ENCODE peak calls at places on chromosomes 4 and X, in eight cellular contexts. F is OCI-LY7, Y is SK-N-SH, W is hepatocyte, A is MM.1S, E is PC-9, Q is GM23248, N is HCT116. J is an unnamed sample. For H3K9me2, the result is how much of the 10 kb centered on the place peaks cover.

GRCh38 chrX:51461053-51462050 is 35.0 kb downstream of the NUDT11 start:
- DNase-seq in F (peak), E (no peak), N (peak), Q (peak), A (peak), Y (peak), W (peak), J (peak)

GRCh38 chr4:16199132-16199531 is 27.1 kb downstream of the TAPT1 start:
- DNase-seq in W (peak), Y (peak), E (no peak), F (peak), A (peak), N (no peak), Q (peak), J (peak)

GRCh38 chr4:24219171-24219570 is 329.3 kb upstream of the PPARGC1A start:
- DNase-seq in W (peak), Q (no peak), E (no peak), N (no peak), Y (no peak), A (no peak), F (no peak), J (no peak)

GRCh38 chr4:74632634-74633033 is 161.7 kb downstream of the BTC start:
- DNase-seq in Q (peak), E (peak), F (no peak), W (no peak), A (no peak), Y (no peak), N (peak), J (no peak)

GRCh38 chr4:88062843-88063242 is 55.4 kb downstream of the PKD2 start:
- DNase-seq in E (no peak), N (no peak), Y (no peak), A (no peak), Q (no peak), W (peak), F (no peak), J (no peak)

GRCh38 chrX:128805236-128805635 is 718.1 kb downstream of the SMARCA1 start:
- DNase-seq in Y (no peak), E (no peak), A (no peak), Q (no peak), W (peak), F (no peak), N (no peak), J (no peak)

GRCh38 chr4:94457692-94458106 is 6.0 kb downstream of the PDLIM5 start:
- DNase-seq in N (no peak), E (no peak), W (no peak), Y (peak), Q (no peak), F (no peak), A (no peak), J (peak)

GRCh38 chrX:148592595-148592994 is 92.2 kb downstream of the AFF2 start:
- DNase-seq in Y (no peak), W (no peak), F (no peak), A (no peak), N (no peak), E (no peak), Q (no peak), J (no peak)

GRCh38 chrX:40473460-40474204 is 107.1 kb upstream of the ATP6AP2 start:
- DNase-seq in E (no peak), A (no peak), F (no peak), Y (no peak), Q (no peak), N (no peak), W (no peak), J (no peak)

DNA sequence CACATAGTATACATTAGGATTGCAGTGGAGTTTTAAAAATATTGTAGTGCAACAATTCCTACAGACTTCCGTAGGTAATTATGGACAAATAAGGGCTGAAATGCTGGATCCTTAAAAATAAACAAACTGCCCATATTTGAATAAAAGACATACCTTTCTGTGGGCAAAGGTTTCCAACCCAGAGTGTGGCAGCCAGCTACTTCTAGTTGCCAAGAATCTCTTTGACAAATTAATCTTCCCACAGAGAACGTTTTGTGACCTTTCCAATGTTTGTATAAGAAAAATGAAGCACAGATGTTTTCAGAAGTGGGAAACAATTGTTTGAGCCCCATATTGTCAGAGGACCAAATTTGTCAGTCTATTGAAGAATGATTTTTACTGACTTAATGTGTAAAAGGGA is 21.1 kb downstream of the GRPR start:
- DNase-seq in W (no peak), E (no peak), Q (no peak), N (no peak), Y (no peak), A (no peak), F (no peak), J (no peak)
- H3K9me2 ChIP-seq in W (under half), E (under half), Q (under half), N (under half), Y (under half), A (under half), F (under half), J (under half)

GRCh38 chrX:132114607-132115006 is 13.2 kb downstream of the FRMD7 start:
- DNase-seq in N (no peak), F (no peak), W (peak), E (no peak), Q (no peak), Y (no peak), A (peak), J (no peak)

GRCh38 chrX:132119821-132120220 is 8.0 kb downstream of the FRMD7 start:
- DNase-seq in F (no peak), E (peak), N (no peak), Q (no peak), Y (no peak), A (no peak), W (no peak), J (no peak)

GRCh38 chrX:132120913-132121312 is 6.9 kb downstream of the FRMD7 start:
- DNase-seq in A (no peak), N (no peak), F (no peak), Y (no peak), E (no peak), W (no peak), Q (no peak), J (no peak)

GRCh38 chrX:132118361-132118760 is 9.5 kb downstream of the FRMD7 start:
- DNase-seq in N (peak), E (no peak), Q (no peak), F (no peak), W (no peak), Y (no peak), A (no peak), J (peak)

DNA sequence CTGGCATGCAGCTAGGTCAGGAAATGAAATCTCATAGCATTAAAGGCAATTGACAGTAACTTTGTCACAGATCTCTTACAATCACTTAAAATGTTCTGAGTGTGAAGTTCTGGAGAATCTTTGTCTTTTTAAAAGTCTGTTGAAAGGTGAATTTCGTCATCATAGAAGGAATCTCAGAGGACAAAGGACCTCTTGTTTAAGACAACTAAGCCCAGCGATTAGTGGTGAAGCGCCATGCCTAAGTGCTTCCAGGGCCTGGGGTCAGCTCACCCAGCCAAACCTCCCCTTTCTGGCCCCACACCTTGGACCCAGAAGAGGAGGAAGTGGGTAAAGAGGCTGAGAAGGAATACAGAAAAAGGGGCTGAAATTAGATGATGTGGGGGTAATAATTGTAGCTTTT is 8.5 kb downstream of the FRMD7 start:
- DNase-seq in Y (no peak), A (no peak), N (no peak), Q (no peak), W (no peak), E (peak), F (no peak), J (no peak)
- H3K9me2 ChIP-seq in Y (under half), A (under half), N (under half), Q (under half), W (under half), E (under half), F (under half), J (under half)

DNA sequence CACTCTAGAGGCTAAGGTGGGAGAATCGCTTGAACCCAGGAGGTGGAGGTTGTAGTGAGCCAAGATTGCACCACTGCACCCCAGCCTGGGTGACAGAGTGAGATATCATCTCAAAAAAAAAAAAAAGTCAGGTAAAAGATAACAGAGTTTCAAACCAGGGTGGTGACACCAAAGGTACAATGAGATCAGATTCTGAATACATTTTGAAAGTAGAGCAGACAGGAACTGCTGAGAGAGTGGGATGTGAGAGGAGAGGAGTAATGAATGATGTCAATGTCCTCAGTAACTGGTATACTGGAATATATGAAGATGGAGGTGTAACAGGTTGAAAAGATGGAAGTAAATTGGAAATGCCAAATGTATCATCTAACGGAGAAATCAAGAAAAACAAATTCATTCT is 135.6 kb downstream of the CAMK2D start:
- DNase-seq in E (no peak), Q (no peak), W (no peak), N (no peak), Y (no peak), F (no peak), A (no peak), J (no peak)
- H3K9me2 ChIP-seq in E (under half), Q (under half), W (under half), N (under half), Y (under half), F (under half), A (under half), J (under half)

DNA sequence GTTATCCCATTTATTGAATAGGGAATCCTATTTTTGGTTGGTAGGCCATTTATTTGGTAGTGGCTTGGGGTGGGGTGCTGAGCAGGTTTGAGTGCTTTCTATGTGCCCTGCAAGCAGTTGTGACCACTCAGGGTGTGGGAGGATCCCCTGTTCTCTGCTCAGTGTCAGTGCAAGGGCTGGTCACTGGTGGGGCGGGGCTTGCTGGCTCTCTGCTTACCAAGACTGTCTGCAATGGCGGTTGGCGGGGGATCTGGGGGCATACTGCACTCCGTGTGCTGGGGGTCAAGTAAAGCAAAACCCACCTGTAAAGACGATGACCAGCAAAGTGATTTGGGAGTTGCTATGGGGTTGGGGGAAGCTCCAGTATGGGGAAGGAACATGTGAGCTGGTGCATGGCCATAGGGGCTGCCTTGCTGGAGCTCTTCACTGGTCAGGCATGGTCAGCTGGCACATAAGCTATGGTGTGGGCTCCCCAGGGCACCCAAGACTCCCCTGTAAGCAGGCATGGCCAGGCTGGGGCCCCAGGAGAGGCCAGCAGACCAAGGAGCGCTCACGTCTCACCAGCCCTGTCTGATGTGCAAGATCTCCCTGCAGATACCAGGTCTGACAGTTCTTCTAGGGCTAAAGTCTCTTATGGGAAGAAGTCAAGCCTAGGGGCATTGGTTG is 83.0 kb upstream of the GRXCR1 start:
- DNase-seq in E (no peak), Y (no peak), F (no peak), A (no peak), W (no peak), Q (no peak), N (no peak), J (no peak)
- H3K9me2 ChIP-seq in E (under half), Y (under half), F (under half), A (under half), W (under half), Q (under half), N (under half), J (under half)

GRCh38 chr4:3777033-3777390 is 10.8 kb downstream of the ADRA2C start:
- DNase-seq in E (no peak), Y (no peak), F (no peak), Q (no peak), W (no peak), N (no peak), A (no peak), J (no peak)
- H3K9me2 ChIP-seq in E (under half), Y (under half), F (under half), Q (under half), W (under half), N (under half), A (under half), J (under half)